ENCODE peak calls at places on chromosome 10, in ten cellular contexts. W, K, V, Z, G, O, A, U, Y and L are unnamed samples.

GRCh38 chr10:47361293-47361692 is 13.1 kb downstream of the RBP3 start:
- DNase-seq in W (no peak), K (peak; percentile 16), V (peak; percentile 35), Z (peak; percentile 27), G (no peak), O (peak; percentile 41), A (no peak), U (no peak), Y (no peak), L (peak; percentile 72)

GRCh38 chr10:3397846-3398245 is 225.3 kb upstream of the PITRM1 start:
- DNase-seq in W (no peak), K (no peak), V (no peak), Z (no peak), G (no peak), O (no peak), A (no peak), U (no peak), Y (no peak), L (no peak)

GRCh38 chr10:100528123-100528884 is 1.4 kb downstream of the NDUFB8 start:
- DNase-seq in W (no peak), K (no peak), V (no peak), Z (no peak), G (no peak), O (no peak), A (no peak), U (no peak), Y (peak; percentile 5), L (no peak)

GRCh38 chr10:117723343-117723742 is 180.8 kb downstream of the EMX2 start:
- DNase-seq in W (no peak), K (no peak), V (no peak), Z (no peak), G (no peak), O (no peak), A (no peak), U (no peak), Y (no peak), L (no peak)

GRCh38 chr10:79308016-79308415 is 39.3 kb upstream of the PPIF start:
- DNase-seq in W (no peak), K (no peak), V (no peak), Z (no peak), G (no peak), O (no peak), A (no peak), U (no peak), Y (no peak), L (no peak)

GRCh38 chr10:97974526-97975525 is 55.6 kb downstream of the CRTAC1 start:
- DNase-seq in W (peak; percentile 18), K (no peak), V (no peak), Z (no peak), G (no peak), O (no peak), A (no peak), U (no peak), Y (no peak), L (peak; percentile 19)

GRCh38 chr10:131184503-131184902 is 127.0 kb downstream of the TCERG1L start:
- DNase-seq in W (no peak), K (no peak), V (no peak), Z (no peak), G (no peak), O (no peak), A (no peak), U (no peak), Y (no peak), L (no peak)

GRCh38 chr10:122864901-122865300 is 14.5 kb downstream of the FAM24B start:
- DNase-seq in W (no peak), K (no peak), V (peak; percentile 57), Z (peak; percentile 4), G (no peak), O (no peak), A (no peak), U (no peak), Y (no peak), L (no peak)

GRCh38 chr10:22473044-22473443 is 127.7 kb downstream of the SPAG6 start:
- DNase-seq in W (no peak), K (no peak), V (no peak), Z (no peak), G (no peak), O (no peak), A (no peak), U (no peak), Y (no peak), L (no peak)

GRCh38 chr10:43816351-43817321 is 168.0 kb upstream of the ZNF32 start:
- DNase-seq in W (no peak), K (peak; percentile 68), V (peak; percentile 50), Z (no peak), G (no peak), O (peak; percentile 92), A (no peak), U (peak; percentile 31), Y (peak; percentile 63), L (no peak)

GRCh38 chr10:28878236-28878970 is 201.1 kb downstream of the BAMBI start:
- DNase-seq in W (no peak), K (no peak), V (no peak), Z (no peak), G (no peak), O (no peak), A (no peak), U (no peak), Y (no peak), L (no peak)

GRCh38 chr10:125707852-125708468 is 11.5 kb upstream of the EDRF1 start:
- DNase-seq in W (no peak), K (no peak), V (peak; percentile 21), Z (no peak), G (no peak), O (no peak), A (no peak), U (no peak), Y (no peak), L (no peak)

GRCh38 chr10:71136036-71136690 is 76.2 kb upstream of the UNC5B start:
- DNase-seq in W (no peak), K (no peak), V (no peak), Z (no peak), G (no peak), O (no peak), A (no peak), U (no peak), Y (no peak), L (no peak)

GRCh38 chr10:76984559-76985443 is 652.8 kb downstream of the KCNMA1 start:
- DNase-seq in W (peak; percentile 14), K (peak; percentile 44), V (peak; percentile 75), Z (peak; percentile 80), G (peak; percentile 65), O (peak; percentile 77), A (no peak), U (peak; percentile 13), Y (peak; percentile 43), L (peak; percentile 75)

GRCh38 chr10:122632031-122632430 is 67.6 kb downstream of the C10orf120 start:
- DNase-seq in W (no peak), K (no peak), V (no peak), Z (no peak), G (no peak), O (no peak), A (no peak), U (no peak), Y (no peak), L (no peak)

GRCh38 chr10:104022020-104022419 is 55.1 kb downstream of the SLK start:
- DNase-seq in W (no peak), K (no peak), V (no peak), Z (no peak), G (no peak), O (no peak), A (no peak), U (no peak), Y (no peak), L (no peak)

GRCh38 chr10:47383254-47384147 is 592 bp downstream of the ZNF488 start:
- DNase-seq in W (no peak), K (no peak), V (no peak), Z (peak; percentile 87), G (no peak), O (no peak), A (no peak), U (no peak), Y (no peak), L (peak; percentile 3)

GRCh38 chr10:14605231-14605925 is 169.3 kb downstream of the FAM107B start:
- DNase-seq in W (no peak), K (no peak), V (peak; percentile 73), Z (no peak), G (no peak), O (no peak), A (no peak), U (no peak), Y (peak; percentile 31), L (no peak)

GRCh38 chr10:132115736-132116135 is 50.0 kb downstream of the JAKMIP3 start:
- DNase-seq in W (no peak), K (no peak), V (peak; percentile 26), Z (no peak), G (no peak), O (no peak), A (no peak), U (no peak), Y (no peak), L (no peak)

GRCh38 chr10:78320990-78321389 is 287.3 kb downstream of the RPS24 start:
- DNase-seq in W (no peak), K (no peak), V (no peak), Z (no peak), G (no peak), O (no peak), A (no peak), U (no peak), Y (no peak), L (no peak)

GRCh38 chr10:78267070-78267469 is 233.4 kb downstream of the RPS24 start:
- DNase-seq in W (no peak), K (no peak), V (no peak), Z (no peak), G (no peak), O (no peak), A (no peak), U (no peak), Y (no peak), L (no peak)